ENCODE peak calls at places on chromosome 17, in seven cellular contexts. S is mucosa of descending colon, Y is GM23338, X is fibroblast of lung, P is mammary epithelial cell, C is brain microvascular endothelial cell, E is neural progenitor cell. R is an unnamed sample.

GRCh38 chr17:60759756-60760155 is 82.1 kb downstream of the BCAS3 start:
- DNase-seq in S (no peak), Y (no peak), P (no peak), E (no peak), C (no peak), X (no peak), R (no peak)

GRCh38 chr17:8698142-8699050 is 46.2 kb downstream of the CCDC42 start:
- DNase-seq in Y (no peak), S (peak; percentile 42), C (peak; percentile 65), E (no peak), X (peak; percentile 68), P (no peak), R (no peak)

GRCh38 chr17:81043725-81044427 is 8.9 kb downstream of the BAIAP2 start:
- DNase-seq in Y (peak; percentile 53), C (peak; percentile 25), P (peak; percentile 77), E (peak; percentile 61), S (no peak), X (no peak), R (no peak)

GRCh38 chr17:49151996-49152395 is 19.4 kb downstream of the B4GALNT2 start:
- DNase-seq in P (no peak), Y (no peak), E (no peak), S (no peak), X (no peak), C (no peak), R (no peak)

GRCh38 chr17:37481001-37481665 is 8.6 kb upstream of the DUSP14 start:
- DNase-seq in E (no peak), X (no peak), Y (no peak), S (no peak), P (peak; percentile 14), C (no peak), R (no peak)

GRCh38 chr17:7438050-7438614 is 1.2 kb upstream of the FGF11 start:
- DNase-seq in P (peak; percentile 39), X (no peak), E (peak; percentile 88), S (peak; percentile 75), C (no peak), Y (peak; percentile 86), R (no peak)

GRCh38 chr17:2049333-2050245 is 5.3 kb upstream of the HIC1 start:
- DNase-seq in X (peak; percentile 76), C (peak; percentile 83), E (peak; percentile 95), P (peak; percentile 74), S (peak; percentile 91), Y (peak; percentile 81), R (no peak)

GRCh38 chr17:58564971-58565370 is 50.5 kb upstream of the MTMR4 start:
- DNase-seq in S (no peak), X (no peak), E (no peak), P (no peak), Y (no peak), C (no peak), R (no peak)

GRCh38 chr17:31404028-31404949 is 12.8 kb downstream of the RAB11FIP4 start:
- DNase-seq in Y (no peak), X (no peak), E (no peak), S (no peak), P (peak; percentile 20), C (no peak), R (no peak)

GRCh38 chr17:42872251-42872965 is 21.4 kb downstream of the AOC3 start:
- DNase-seq in Y (no peak), P (no peak), S (no peak), C (no peak), X (no peak), E (no peak), R (no peak)

GRCh38 chr17:81537856-81538555 is 9.8 kb downstream of the FSCN2 start:
- DNase-seq in C (no peak), P (no peak), S (no peak), X (no peak), E (no peak), Y (no peak), R (no peak)

GRCh38 chr17:15981646-15982580 is 17.6 kb downstream of the ZSWIM7 start:
- DNase-seq in P (peak; percentile 67), X (peak; percentile 53), Y (peak; percentile 42), S (no peak), E (no peak), C (peak; percentile 51), R (peak; percentile 8)

GRCh38 chr17:13776027-13776551 is 174.4 kb upstream of the HS3ST3A1 start:
- DNase-seq in X (peak; percentile 4), E (no peak), P (peak; percentile 45), C (no peak), Y (no peak), S (no peak), R (no peak)

GRCh38 chr17:6498798-6499540 is 54.7 kb downstream of the PIMREG start:
- DNase-seq in C (no peak), P (no peak), X (no peak), E (no peak), Y (no peak), S (no peak), R (no peak)

GRCh38 chr17:2211661-2212327 is 91.8 kb downstream of the SMG6 start:
- DNase-seq in C (no peak), S (no peak), E (no peak), Y (no peak), P (no peak), X (no peak), R (no peak)

GRCh38 chr17:1229354-1229890 is 40.8 kb upstream of the BHLHA9 start:
- DNase-seq in S (peak; percentile 90), P (peak; percentile 32), Y (peak; percentile 53), X (no peak), C (peak; percentile 6), E (peak; percentile 50), R (no peak)

GRCh38 chr17:1714488-1714979 is 4.4 kb upstream of the TLCD2 start:
- DNase-seq in P (peak; percentile 92), X (peak; percentile 97), S (peak; percentile 97), E (peak; percentile 96), Y (peak; percentile 99), C (peak; percentile 97), R (peak; percentile 94)

GRCh38 chr17:70040336-70040735 is 34.7 kb upstream of the KCNJ16 start:
- DNase-seq in S (no peak), C (peak; percentile 22), P (peak; percentile 71), X (peak; percentile 25), Y (no peak), E (no peak), R (no peak)

GRCh38 chr17:72488542-72489272 is 367.9 kb downstream of the SOX9 start:
- DNase-seq in C (no peak), X (no peak), Y (no peak), E (no peak), S (no peak), P (no peak), R (no peak)

GRCh38 chr17:2710075-2710803 is 1.3 kb downstream of the CLUH start:
- DNase-seq in X (no peak), P (no peak), C (no peak), E (no peak), Y (no peak), S (peak; percentile 47), R (no peak)

DNA sequence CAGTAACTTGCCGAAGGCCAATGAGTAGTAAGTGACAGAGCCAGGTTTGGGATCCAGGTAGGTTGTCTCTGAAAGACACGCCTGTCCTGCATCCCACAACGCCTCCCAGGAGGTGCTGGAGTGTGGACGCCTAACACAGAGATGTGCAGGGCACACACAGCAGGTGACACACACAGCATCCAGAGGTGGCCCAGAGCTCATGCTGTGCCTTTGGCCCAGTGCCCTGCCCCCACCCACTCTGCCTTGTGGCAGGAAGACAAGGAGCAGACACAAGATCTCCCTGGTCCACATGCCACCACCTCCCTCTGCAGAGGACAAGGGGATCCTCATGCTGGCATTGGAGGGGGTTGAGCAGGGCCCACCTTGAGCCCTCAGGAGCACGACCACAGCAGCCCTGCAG is 14.7 kb upstream of the STH start:
- DNase-seq in C (no peak), Y (no peak), P (no peak), S (no peak), X (no peak), E (no peak), R (no peak)
- TF ChIP-seq CTCF in C (no peak), Y (no peak), P (no peak), S (no peak), X (no peak), E (no peak), R (no peak)

GRCh38 chr17:33751702-33752065 is 458.6 kb upstream of the ASIC2 start:
- DNase-seq in P (no peak), E (peak; percentile 76), X (no peak), S (no peak), C (no peak), Y (peak; percentile 60), R (no peak)
- H3K4me3 ChIP-seq in P (no peak overlapping the region), E (peak overlapping the region; percentile 37), X (peak overlapping the region; percentile 39), S (no peak overlapping the region), C (no peak overlapping the region), Y (peak overlapping the region; percentile 42), R (no peak overlapping the region)

GRCh38 chr17:50270430-50271172 is 3.7 kb upstream of the TMEM92 start:
- DNase-seq in X (peak; percentile 82), C (peak; percentile 63), S (no peak), Y (peak; percentile 38), E (peak; percentile 50), P (no peak), R (no peak)
- TF ChIP-seq CTCF in X (no peak), C (no peak), S (no peak), Y (no peak), E (no peak), P (no peak), R (no peak)

GRCh38 chr17:83099086-83099540 is 19.7 kb downstream of the METRNL start:
- DNase-seq in C (no peak), Y (no peak), P (no peak), S (peak; percentile 48), E (no peak), X (no peak), R (no peak)
- H3K4me3 ChIP-seq in C (no peak overlapping the region), Y (no peak overlapping the region), P (no peak overlapping the region), S (no peak overlapping the region), E (no peak overlapping the region), X (no peak overlapping the region), R (no peak overlapping the region)

GRCh38 chr17:67993153-67993997 is 2.9 kb downstream of the C17orf58 start:
- DNase-seq in P (peak; percentile 73), C (peak; percentile 51), E (peak; percentile 97), Y (peak; percentile 88), S (peak; percentile 91), X (peak; percentile 84), R (no peak)
- TF ChIP-seq CTCF in P (no peak), C (peak; percentile 25), E (peak; percentile 5), Y (no peak), S (no peak), X (peak; percentile 2), R (peak; percentile 4)

DNA sequence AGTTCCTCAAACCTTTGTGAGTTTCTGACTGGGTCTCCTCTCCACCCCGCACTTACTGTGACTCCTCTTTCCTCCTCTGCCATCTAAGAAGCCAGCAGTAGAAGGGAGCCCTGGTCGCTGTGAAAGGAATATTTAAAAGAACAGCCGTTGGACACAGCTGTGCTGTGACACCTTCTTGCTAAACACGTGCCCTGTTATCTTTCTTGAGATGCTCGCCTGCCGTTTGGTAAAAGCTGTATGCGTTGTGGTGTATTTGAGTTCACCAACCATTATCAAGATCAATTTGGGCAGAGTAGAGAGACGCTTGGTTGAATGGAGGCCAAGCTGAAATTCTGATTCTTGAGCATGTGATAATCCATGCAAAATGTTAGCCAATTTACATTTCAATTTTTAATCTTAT is 3.8 kb downstream of the GID4 start:
- DNase-seq in E (no peak), X (no peak), C (no peak), P (no peak), S (no peak), Y (no peak), R (no peak)
- H3K4me3 ChIP-seq in E (no peak overlapping the region), X (no peak overlapping the region), C (no peak overlapping the region), P (no peak overlapping the region), S (no peak overlapping the region), Y (no peak overlapping the region), R (no peak overlapping the region)

GRCh38 chr17:44269118-44269794 is 1.3 kb upstream of the SLC4A1 start:
- DNase-seq in E (no peak), X (no peak), C (no peak), Y (no peak), P (no peak), S (no peak), R (no peak)
- TF ChIP-seq CTCF in E (no peak), X (no peak), C (no peak), Y (no peak), P (no peak), S (no peak), R (no peak)